ENCODE peak calls at places on chromosomes 5 and 9, in ten cellular contexts. G is stimulated activated CD4-positive, alpha-beta T cell treated with anti-CD3 and anti-CD28 coated beads, TNF-alpha, amount 100 ng/mL, for 48 hours; N is astrocyte of the hippocampus; B is activated CD4-positive, alpha-beta T cell treated with anti-CD3 and anti-CD28 coated beads for 24 hours; V is HT-29; E is HFF-Myc; Q is hippocampal formation; J is H9; S is right cardiac atrium; M is hypothalamus. R is an unnamed sample.

GRCh38 chr9:86943223-86943870 is 4.0 kb downstream of the GAS1 start:
- DNase-seq in G (no peak), N (peak), B (no peak), V (no peak), E (no peak), Q (no peak), J (no peak), S (peak), M (no peak), R (no peak)

GRCh38 chr5:142843029-142843905 is 73.1 kb downstream of the ARHGAP26 start:
- DNase-seq in G (no peak), N (no peak), B (no peak), V (no peak), E (no peak), Q (no peak), J (no peak), S (peak), M (no peak), R (no peak)

GRCh38 chr5:139696894-139697658 is 48.9 kb downstream of the CXXC5 start:
- DNase-seq in G (peak), N (peak), B (no peak), V (peak), E (no peak), Q (no peak), J (peak), S (peak), M (no peak), R (peak)

GRCh38 chr5:90898330-90899013 is 339.9 kb downstream of the ADGRV1 start:
- DNase-seq in G (no peak), N (peak), B (no peak), V (no peak), E (no peak), Q (no peak), J (no peak), S (no peak), M (no peak), R (no peak)

GRCh38 chr5:149439899-149440655 is 61.0 kb upstream of the IL17B start:
- DNase-seq in G (no peak), N (peak), B (no peak), V (peak), E (no peak), Q (no peak), J (peak), S (peak), M (no peak), R (no peak)

GRCh38 chr5:122586351-122586750 is 188.5 kb upstream of the SNX2 start:
- DNase-seq in G (no peak), N (peak), B (no peak), V (no peak), E (no peak), Q (no peak), J (no peak), S (no peak), M (no peak), R (no peak)

GRCh38 chr9:104993291-104993963 is 65.5 kb upstream of the ABCA1 start:
- DNase-seq in G (no peak), N (peak), B (no peak), V (no peak), E (peak), Q (peak), J (peak), S (peak), M (no peak), R (no peak)

GRCh38 chr5:6607559-6607936 is 25.3 kb downstream of the NSUN2 start:
- DNase-seq in G (no peak), N (no peak), B (no peak), V (no peak), E (no peak), Q (no peak), J (no peak), S (no peak), M (no peak), R (no peak)

GRCh38 chr9:91164724-91165520 is 196.8 kb downstream of the AUH start:
- DNase-seq in G (no peak), N (peak), B (peak), V (peak), E (peak), Q (no peak), J (no peak), S (peak), M (no peak), R (no peak)

GRCh38 chr9:20552874-20553624 is 69.2 kb downstream of the MLLT3 start:
- DNase-seq in G (no peak), N (no peak), B (no peak), V (peak), E (no peak), Q (no peak), J (no peak), S (no peak), M (no peak), R (no peak)

GRCh38 chr9:21993893-21994525 is at the start of gene CDKN2A:
- DNase-seq in G (no peak), N (peak), B (no peak), V (peak), E (no peak), Q (no peak), J (peak), S (peak), M (no peak), R (no peak)

GRCh38 chr5:74490814-74491213 is 149.7 kb downstream of the ENC1 start:
- DNase-seq in G (no peak), N (no peak), B (no peak), V (no peak), E (no peak), Q (no peak), J (no peak), S (no peak), M (no peak), R (no peak)

GRCh38 chr9:124908098-124908497 is 32.8 kb downstream of the GOLGA1 start:
- DNase-seq in G (no peak), N (no peak), B (no peak), V (no peak), E (no peak), Q (no peak), J (no peak), S (no peak), M (no peak), R (no peak)

GRCh38 chr5:38104497-38105230 is 153.7 kb upstream of the EGFLAM start:
- DNase-seq in G (no peak), N (peak), B (no peak), V (peak), E (no peak), Q (no peak), J (peak), S (no peak), M (no peak), R (no peak)

GRCh38 chr5:34648039-34648438 is 8.1 kb upstream of the RAI14 start:
- DNase-seq in G (no peak), N (no peak), B (no peak), V (no peak), E (no peak), Q (no peak), J (no peak), S (no peak), M (no peak), R (no peak)

GRCh38 chr9:71594566-71594965 is 173.7 kb downstream of the CEMIP2 start:
- DNase-seq in G (no peak), N (no peak), B (no peak), V (no peak), E (no peak), Q (no peak), J (no peak), S (no peak), M (no peak), R (no peak)

GRCh38 chr9:120386390-120387131 is 193.4 kb downstream of the CDK5RAP2 start:
- DNase-seq in G (no peak), N (peak), B (no peak), V (peak), E (no peak), Q (no peak), J (no peak), S (no peak), M (no peak), R (no peak)

GRCh38 chr9:37144762-37145161 is 24.4 kb downstream of the ZCCHC7 start:
- DNase-seq in G (no peak), N (peak), B (no peak), V (no peak), E (no peak), Q (no peak), J (no peak), S (no peak), M (no peak), R (no peak)

GRCh38 chr5:141486091-141486490 is 1.3 kb downstream of the PCDHGC4 start:
- DNase-seq in G (no peak), N (no peak), B (no peak), V (no peak), E (no peak), Q (no peak), J (no peak), S (no peak), M (no peak), R (no peak)

GRCh38 chr5:72943307-72943706 is 12.5 kb upstream of the FCHO2 start:
- DNase-seq in G (no peak), N (no peak), B (no peak), V (no peak), E (no peak), Q (no peak), J (no peak), S (no peak), M (no peak), R (no peak)

GRCh38 chr5:53313131-53313530 is 167.3 kb upstream of the FST start:
- DNase-seq in G (no peak), N (no peak), B (no peak), V (no peak), E (no peak), Q (no peak), J (no peak), S (no peak), M (no peak), R (no peak)

GRCh38 chr9:134589748-134590147 is 51.9 kb upstream of the COL5A1 start:
- DNase-seq in G (no peak), N (no peak), B (no peak), V (no peak), E (no peak), Q (no peak), J (peak), S (peak), M (no peak), R (no peak)

GRCh38 chr5:54624671-54625583 is 107.4 kb downstream of the SNX18 start:
- DNase-seq in G (no peak), N (no peak), B (no peak), V (no peak), E (no peak), Q (no peak), J (no peak), S (no peak), M (no peak), R (no peak)

GRCh38 chr5:167759411-167759821 is 532.0 kb upstream of the WWC1 start:
- DNase-seq in G (no peak), N (peak), B (no peak), V (no peak), E (no peak), Q (no peak), J (no peak), S (no peak), M (no peak), R (no peak)

GRCh38 chr9:127207734-127208410 is 56.7 kb upstream of the GARNL3 start:
- DNase-seq in G (no peak), N (no peak), B (no peak), V (no peak), E (no peak), Q (no peak), J (no peak), S (no peak), M (no peak), R (no peak)

GRCh38 chr5:83059341-83059740 is 17.9 kb downstream of the TMEM167A start:
- DNase-seq in G (no peak), N (no peak), B (no peak), V (no peak), E (no peak), Q (no peak), J (no peak), S (no peak), M (no peak), R (no peak)

GRCh38 chr9:93536874-93537273 is 39.5 kb upstream of the PHF2 start:
- DNase-seq in G (no peak), N (no peak), B (no peak), V (no peak), E (no peak), Q (no peak), J (no peak), S (no peak), M (no peak), R (no peak)

GRCh38 chr5:138448481-138449398 is 9.9 kb downstream of the REEP2 start:
- DNase-seq in G (no peak), N (peak), B (no peak), V (no peak), E (no peak), Q (peak), J (no peak), S (no peak), M (no peak), R (no peak)

GRCh38 chr5:159886312-159886711 is 30.0 kb upstream of the ADRA1B start:
- DNase-seq in G (no peak), N (no peak), B (no peak), V (no peak), E (no peak), Q (no peak), J (no peak), S (no peak), M (no peak), R (no peak)